ENCODE peak calls at places on chromosomes 16 and 17, in eight cellular contexts. H is heart left ventricle, C is brain microvascular endothelial cell, J is cardiac fibroblast, I is IMR-90, K is right lobe of liver, F is progenitor cell of endocrine pancreas, G is esophagus squamous epithelium. S is an unnamed sample.

GRCh38 chr17:48718781-48719641 is 3.3 kb downstream of the PRAC1 start:
- DNase-seq in G (no peak), J (no peak), C (no peak), K (no peak), H (no peak), I (no peak), F (no peak), S (no peak)

GRCh38 chr16:17018715-17019014 is 452.1 kb downstream of the XYLT1 start:
- DNase-seq in G (no peak), I (no peak), C (no peak), J (no peak), F (no peak), H (no peak), K (no peak), S (no peak)

GRCh38 chr17:5832886-5833285 is 237.3 kb upstream of the WSCD1 start:
- DNase-seq in F (no peak), H (no peak), G (no peak), I (peak), K (no peak), C (peak), J (peak), S (peak)

GRCh38 chr16:83268164-83268563 is 539.6 kb upstream of the HSBP1 start:
- DNase-seq in I (no peak), F (no peak), K (no peak), J (no peak), C (no peak), G (no peak), H (no peak), S (no peak)

GRCh38 chr17:34252138-34252889 is 2.8 kb upstream of the CCL2 start:
- DNase-seq in H (peak), K (peak), F (no peak), I (peak), G (no peak), J (peak), C (peak), S (peak)

GRCh38 chr17:45338023-45338781 is 21.4 kb upstream of the MAP3K14 start:
- DNase-seq in F (no peak), K (no peak), I (no peak), C (no peak), H (peak), J (peak), G (no peak), S (no peak)

GRCh38 chr17:60573139-60573975 is 26.6 kb upstream of the PPM1D start:
- DNase-seq in G (no peak), C (peak), I (peak), J (peak), H (no peak), K (no peak), F (no peak), S (no peak)

GRCh38 chr17:61635913-61636432 is 45.0 kb upstream of the NACA2 start:
- DNase-seq in K (no peak), C (peak), H (no peak), J (peak), F (peak), G (no peak), I (peak), S (peak)

GRCh38 chr17:81310963-81311550 is 15.9 kb upstream of the SLC38A10 start:
- DNase-seq in J (no peak), F (no peak), K (no peak), H (no peak), C (no peak), G (no peak), I (no peak), S (no peak)

GRCh38 chr17:35889241-35889640 is 9.1 kb upstream of the CCL5 start:
- DNase-seq in J (no peak), I (no peak), C (no peak), G (no peak), K (no peak), H (no peak), F (no peak), S (no peak)

GRCh38 chr16:80433617-80434016 is 107.2 kb upstream of the DYNLRB2 start:
- DNase-seq in K (no peak), I (no peak), H (no peak), F (no peak), J (no peak), G (no peak), C (no peak), S (no peak)

DNA sequence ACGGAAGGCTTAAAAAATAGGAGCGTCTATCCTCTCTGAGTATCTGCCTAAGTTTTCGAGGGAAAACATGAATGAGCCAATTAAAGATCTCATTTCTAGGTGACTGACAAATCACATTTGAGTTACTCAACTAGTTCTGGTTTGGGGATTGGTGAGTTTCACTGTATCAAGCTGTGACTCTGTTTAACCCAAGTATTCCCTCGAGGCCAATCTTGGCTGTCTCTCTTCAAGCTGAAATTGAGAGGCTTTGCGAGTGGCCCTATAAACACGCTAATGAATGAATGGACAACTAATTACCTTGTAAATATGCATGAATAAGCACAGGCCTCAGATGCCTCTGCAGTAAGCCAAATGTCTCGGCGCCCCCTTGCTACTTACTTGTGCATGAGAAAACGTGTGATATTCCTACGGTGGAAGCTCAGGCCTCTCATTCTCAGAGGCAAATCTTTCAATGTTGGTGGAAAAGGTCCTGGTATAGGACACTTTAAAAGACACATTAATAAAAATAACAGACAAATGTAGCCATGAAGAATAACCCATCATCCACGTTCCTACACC is 450.2 kb upstream of the PSMD7 start:
- DNase-seq in K (no peak), F (no peak), C (peak), H (no peak), I (no peak), G (no peak), J (no peak), S (no peak)
- TF ChIP-seq CTCF in K (no peak), F (peak), C (peak), H (no peak), I (no peak), G (no peak), J (no peak), S (no peak)

GRCh38 chr16:5374184-5374583 is 276.6 kb upstream of the EEF2KMT start:
- DNase-seq in J (no peak), I (no peak), C (no peak), F (no peak), K (no peak), G (no peak), H (no peak), S (no peak)

GRCh38 chr16:5379948-5380347 is 282.4 kb upstream of the EEF2KMT start:
- DNase-seq in K (no peak), F (no peak), C (no peak), I (no peak), G (no peak), H (no peak), J (no peak), S (no peak)

GRCh38 chr16:5381481-5381880 is 283.9 kb upstream of the EEF2KMT start:
- DNase-seq in H (no peak), J (no peak), I (no peak), F (no peak), C (no peak), G (no peak), K (no peak), S (no peak)

GRCh38 chr16:5378531-5378930 is 280.9 kb upstream of the EEF2KMT start:
- DNase-seq in G (no peak), I (no peak), K (no peak), C (no peak), H (no peak), J (no peak), F (no peak), S (no peak)

GRCh38 chr16:5377280-5377898 is 279.8 kb upstream of the EEF2KMT start:
- DNase-seq in C (no peak), J (no peak), I (no peak), H (no peak), F (no peak), G (no peak), K (no peak), S (no peak)
- TF ChIP-seq CTCF in C (no peak), J (no peak), I (no peak), H (no peak), F (no peak), G (no peak), K (no peak), S (no peak)

GRCh38 chr17:41417576-41418015 is 6.8 kb downstream of the KRT37 start:
- DNase-seq in I (peak), F (peak), J (no peak), C (no peak), H (no peak), G (no peak), K (no peak), S (no peak)
- TF ChIP-seq CTCF in I (peak), F (peak), J (peak), C (peak), H (no peak), G (peak), K (peak), S (peak)

DNA sequence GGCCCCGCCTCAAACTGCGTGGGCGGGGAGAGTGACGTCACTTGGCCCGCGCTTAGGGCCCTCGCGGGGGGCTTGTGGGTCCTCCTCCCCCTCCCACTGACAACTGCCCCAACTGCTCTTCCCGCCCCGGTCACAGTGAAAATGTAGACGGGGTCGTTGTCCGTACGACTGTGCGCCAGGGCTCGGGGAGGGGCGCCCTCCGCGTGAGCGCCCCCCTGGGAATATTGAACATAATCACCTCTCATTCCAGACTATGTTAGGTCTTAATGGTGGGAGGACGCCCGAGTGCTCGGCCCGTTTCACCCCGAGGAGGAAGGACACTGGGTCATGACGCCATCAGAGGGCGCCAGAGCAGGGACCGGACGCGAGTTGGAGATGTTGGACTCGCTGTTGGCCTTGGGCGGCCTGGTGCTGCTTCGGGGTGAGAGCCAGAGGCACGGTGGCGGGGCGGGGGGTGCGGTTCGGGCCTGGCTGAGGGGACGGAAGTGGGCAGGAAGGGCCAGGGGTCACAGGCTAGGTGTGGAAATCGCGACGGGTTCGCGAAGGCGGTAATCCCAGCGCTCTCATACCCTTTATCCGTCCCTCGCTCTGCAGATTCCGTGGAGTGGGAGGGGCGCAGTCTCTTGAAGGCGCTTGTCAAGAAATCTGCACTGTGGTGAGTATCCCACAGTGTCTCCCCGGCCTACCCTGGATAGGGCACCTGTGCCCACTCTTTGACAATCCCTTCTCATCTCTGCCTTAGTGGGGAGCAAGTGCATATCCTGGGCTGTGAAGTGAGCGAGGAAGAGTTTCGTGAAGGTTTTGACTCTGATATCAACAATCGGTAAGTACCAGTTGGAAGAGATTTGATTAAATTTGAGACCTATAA is at the start of gene ELP5:
- DNase-seq in K (peak), J (peak), I (peak), C (peak), G (peak), F (peak), H (peak), S (peak)
- TF ChIP-seq CTCF in K (peak), J (no peak), I (peak), C (no peak), G (peak), F (peak), H (no peak), S (no peak)

DNA sequence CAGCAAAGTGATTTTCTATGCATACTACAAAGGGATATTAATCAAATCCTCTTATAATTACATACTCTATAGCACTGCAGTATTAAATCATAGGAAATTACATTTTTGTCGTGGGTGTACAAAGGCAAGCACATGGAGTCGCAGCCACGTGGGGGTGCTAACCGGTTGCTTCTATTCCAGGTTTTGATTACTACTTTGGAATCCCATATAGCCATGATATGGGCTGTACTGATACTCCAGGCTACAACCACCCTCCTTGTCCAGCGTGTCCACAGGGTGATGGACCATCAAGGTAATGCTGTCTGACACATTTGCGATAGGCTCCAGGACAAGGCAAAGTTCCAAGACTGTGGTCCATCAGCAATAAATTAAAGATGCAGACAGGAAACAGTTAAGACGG is 60.1 kb downstream of the ARSG start:
- DNase-seq in C (peak), I (no peak), F (no peak), G (no peak), K (no peak), J (peak), H (peak), S (no peak)
- TF ChIP-seq CTCF in C (peak), I (no peak), F (no peak), G (no peak), K (no peak), J (peak), H (peak), S (no peak)

S was measured in astrocyte of the cerebellum.